ENCODE peak calls at places on chromosomes 11 and 22, in five cellular contexts. One of them, this sample, is unnamed.
A peak's percentile ranks its signal among the peaks of the same experiment; 100 is the strongest.

GRCh38 chr11:130094614-130095013 is 24.9 kb downstream of the APLP2 start:
- DNase-seq in A172: no peak
- DNase-seq in HEK293T: no peak
- DNase-seq in RPMI8226: no peak
- DNase-seq in CD14-positive monocyte: peak; percentile 62
- DNase-seq in this sample: no peak

GRCh38 chr11:117072517-117073218 is 25.6 kb downstream of the SIK3 start:
- DNase-seq in A172: peak; percentile 90
- DNase-seq in CD14-positive monocyte: no peak
- DNase-seq in RPMI8226: peak; percentile 22
- DNase-seq in HEK293T: no peak
- DNase-seq in this sample: peak; percentile 98

GRCh38 chr11:67276821-67277230 is 10.6 kb downstream of the GRK2 start:
- DNase-seq in HEK293T: no peak
- DNase-seq in A172: no peak
- DNase-seq in RPMI8226: peak; percentile 88
- DNase-seq in CD14-positive monocyte: peak; percentile 72
- DNase-seq in this sample: no peak

GRCh38 chr11:96127596-96127959 is 203.7 kb upstream of the MTMR2 start:
- DNase-seq in HEK293T: no peak
- DNase-seq in CD14-positive monocyte: no peak
- DNase-seq in RPMI8226: no peak
- DNase-seq in A172: no peak
- DNase-seq in this sample: no peak

GRCh38 chr11:69479591-69480271 is 1.7 kb upstream of the LINC01488 start:
- DNase-seq in RPMI8226: no peak
- DNase-seq in A172: no peak
- DNase-seq in CD14-positive monocyte: no peak
- DNase-seq in HEK293T: no peak
- DNase-seq in this sample: peak; percentile 75

GRCh38 chr11:34308821-34309585 is 48.8 kb downstream of the ABTB2 start:
- DNase-seq in HEK293T: no peak
- DNase-seq in CD14-positive monocyte: peak; percentile 84
- DNase-seq in A172: no peak
- DNase-seq in RPMI8226: no peak
- DNase-seq in this sample: no peak

GRCh38 chr11:70400643-70401042 is 2.3 kb downstream of the CTTN start:
- DNase-seq in RPMI8226: no peak
- DNase-seq in A172: no peak
- DNase-seq in HEK293T: no peak
- DNase-seq in CD14-positive monocyte: peak; percentile 14
- DNase-seq in this sample: no peak

GRCh38 chr11:16997624-16998023 is 16.6 kb downstream of the PLEKHA7 start:
- DNase-seq in A172: no peak
- DNase-seq in RPMI8226: no peak
- DNase-seq in HEK293T: no peak
- DNase-seq in CD14-positive monocyte: no peak
- DNase-seq in this sample: no peak

GRCh38 chr11:1102221-1102971 is 27.7 kb downstream of the MUC2 start:
- DNase-seq in A172: no peak
- DNase-seq in HEK293T: no peak
- DNase-seq in CD14-positive monocyte: peak; percentile 42
- DNase-seq in RPMI8226: no peak
- DNase-seq in this sample: no peak

GRCh38 chr11:59365621-59366020 is 6.9 kb downstream of the OR5AN1 start:
- DNase-seq in CD14-positive monocyte: no peak
- DNase-seq in RPMI8226: no peak
- DNase-seq in HEK293T: no peak
- DNase-seq in A172: no peak
- DNase-seq in this sample: no peak

GRCh38 chr22:44219101-44219870 is 38.6 kb downstream of the PARVG start:
- DNase-seq in CD14-positive monocyte: no peak
- DNase-seq in A172: no peak
- DNase-seq in RPMI8226: no peak
- DNase-seq in HEK293T: no peak
- DNase-seq in this sample: no peak

GRCh38 chr11:102518296-102519094 is 12.1 kb downstream of the MMP7 start:
- DNase-seq in A172: no peak
- DNase-seq in RPMI8226: no peak
- DNase-seq in HEK293T: no peak
- DNase-seq in CD14-positive monocyte: no peak
- DNase-seq in this sample: peak; percentile 29

GRCh38 chr11:19963697-19964340 is 196.5 kb downstream of the DBX1 start:
- DNase-seq in RPMI8226: no peak
- DNase-seq in A172: no peak
- DNase-seq in CD14-positive monocyte: no peak
- DNase-seq in HEK293T: no peak
- DNase-seq in this sample: no peak

GRCh38 chr11:117585631-117586030 is 211.4 kb downstream of the DSCAML1 start:
- DNase-seq in HEK293T: no peak
- DNase-seq in RPMI8226: no peak
- DNase-seq in CD14-positive monocyte: no peak
- DNase-seq in A172: no peak
- DNase-seq in this sample: no peak

GRCh38 chr11:118640332-118641154 is 33.1 kb downstream of the PHLDB1 start:
- DNase-seq in A172: no peak
- DNase-seq in RPMI8226: peak; percentile 62
- DNase-seq in CD14-positive monocyte: peak; percentile 36
- DNase-seq in HEK293T: no peak
- DNase-seq in this sample: peak; percentile 32

GRCh38 chr11:77865805-77866204 is 44.9 kb downstream of the AAMDC start:
- DNase-seq in A172: no peak
- DNase-seq in HEK293T: no peak
- DNase-seq in RPMI8226: no peak
- DNase-seq in CD14-positive monocyte: no peak
- DNase-seq in this sample: no peak

GRCh38 chr22:42388130-42388797 is 43.9 kb downstream of the NFAM1 start:
- DNase-seq in A172: no peak
- DNase-seq in CD14-positive monocyte: no peak
- DNase-seq in RPMI8226: peak; percentile 88
- DNase-seq in HEK293T: no peak
- DNase-seq in this sample: peak; percentile 9

GRCh38 chr22:48505891-48506290 is 1321.8 kb downstream of the BRD1 start:
- DNase-seq in A172: no peak
- DNase-seq in CD14-positive monocyte: no peak
- DNase-seq in HEK293T: no peak
- DNase-seq in RPMI8226: no peak
- DNase-seq in this sample: no peak

GRCh38 chr11:80603472-80603871 is 1162.6 kb upstream of the TENM4 start:
- DNase-seq in RPMI8226: no peak
- DNase-seq in CD14-positive monocyte: no peak
- DNase-seq in HEK293T: no peak
- DNase-seq in A172: no peak
- DNase-seq in this sample: no peak

GRCh38 chr11:116511684-116512083 is 261.1 kb downstream of the BUD13 start:
- DNase-seq in A172: no peak
- DNase-seq in RPMI8226: no peak
- DNase-seq in HEK293T: no peak
- DNase-seq in CD14-positive monocyte: no peak
- DNase-seq in this sample: no peak

GRCh38 chr22:49320714-49321476 is 506.8 kb downstream of the BRD1 start:
- DNase-seq in RPMI8226: no peak
- DNase-seq in HEK293T: no peak
- DNase-seq in A172: no peak
- DNase-seq in CD14-positive monocyte: no peak
- DNase-seq in this sample: no peak

GRCh38 chr11:62540804-62541671 is 5.6 kb downstream of the AHNAK start:
- DNase-seq in CD14-positive monocyte: peak; percentile 61
- DNase-seq in RPMI8226: peak; percentile 86
- DNase-seq in HEK293T: no peak
- DNase-seq in A172: peak; percentile 49
- DNase-seq in this sample: no peak

GRCh38 chr11:36069576-36070214 is 125.8 kb downstream of the LDLRAD3 start:
- DNase-seq in RPMI8226: peak; percentile 55
- DNase-seq in A172: no peak
- DNase-seq in HEK293T: no peak
- DNase-seq in CD14-positive monocyte: no peak
- DNase-seq in this sample: peak; percentile 28

GRCh38 chr11:125235006-125235405 is 70.5 kb downstream of the PKNOX2 start:
- DNase-seq in A172: no peak
- DNase-seq in HEK293T: no peak
- DNase-seq in CD14-positive monocyte: no peak
- DNase-seq in RPMI8226: no peak
- DNase-seq in this sample: no peak

GRCh38 chr11:121723261-121723741 is 270.5 kb upstream of the SORL1-AS1 start:
- DNase-seq in HEK293T: no peak
- DNase-seq in CD14-positive monocyte: no peak
- DNase-seq in A172: no peak
- DNase-seq in RPMI8226: no peak
- DNase-seq in this sample: no peak

GRCh38 chr22:45896961-45897538 is 79.9 kb downstream of the WNT7B start:
- DNase-seq in HEK293T: no peak
- DNase-seq in CD14-positive monocyte: no peak
- DNase-seq in A172: no peak
- DNase-seq in RPMI8226: no peak
- DNase-seq in this sample: no peak

GRCh38 chr11:17921620-17922473 is 91.0 kb downstream of the SERGEF start:
- DNase-seq in CD14-positive monocyte: no peak
- DNase-seq in A172: no peak
- DNase-seq in HEK293T: no peak
- DNase-seq in RPMI8226: peak; percentile 8
- DNase-seq in this sample: no peak

GRCh38 chr11:35364101-35364780 is 55.1 kb downstream of the SLC1A2 start:
- DNase-seq in A172: peak; percentile 92
- DNase-seq in CD14-positive monocyte: no peak
- DNase-seq in HEK293T: no peak
- DNase-seq in RPMI8226: no peak
- DNase-seq in this sample: peak; percentile 87

GRCh38 chr11:131666617-131667016 is 296.2 kb downstream of the NTM start:
- DNase-seq in RPMI8226: no peak
- DNase-seq in HEK293T: no peak
- DNase-seq in A172: no peak
- DNase-seq in CD14-positive monocyte: no peak
- DNase-seq in this sample: no peak

GRCh38 chr11:834371-835316 is 1.9 kb downstream of the CD151 start:
- DNase-seq in CD14-positive monocyte: peak; percentile 85
- DNase-seq in RPMI8226: no peak
- DNase-seq in HEK293T: no peak
- DNase-seq in A172: peak; percentile 96
- DNase-seq in this sample: peak; percentile 94

GRCh38 chr22:35971418-35972119 is 57.1 kb downstream of the RBFOX2 start:
- DNase-seq in RPMI8226: no peak
- DNase-seq in HEK293T: peak; percentile 21
- DNase-seq in CD14-positive monocyte: no peak
- DNase-seq in A172: peak; percentile 6
- DNase-seq in this sample: no peak

GRCh38 chr11:13152736-13153541 is 124.7 kb upstream of the BMAL1 start:
- DNase-seq in RPMI8226: no peak
- DNase-seq in HEK293T: no peak
- DNase-seq in CD14-positive monocyte: no peak
- DNase-seq in A172: peak; percentile 38
- DNase-seq in this sample: peak; percentile 60

GRCh38 chr22:35775339-35775738 is 57.7 kb downstream of the APOL5 start:
- DNase-seq in A172: no peak
- DNase-seq in RPMI8226: no peak
- DNase-seq in HEK293T: no peak
- DNase-seq in CD14-positive monocyte: no peak
- DNase-seq in this sample: no peak

GRCh38 chr11:12222099-12222751 is 111.8 kb downstream of the MICAL2 start:
- DNase-seq in HEK293T: no peak
- DNase-seq in CD14-positive monocyte: no peak
- DNase-seq in A172: peak; percentile 67
- DNase-seq in RPMI8226: no peak
- DNase-seq in this sample: no peak

GRCh38 chr11:117950320-117950719 is 21.1 kb upstream of the TMPRSS13 start:
- DNase-seq in HEK293T: no peak
- DNase-seq in CD14-positive monocyte: no peak
- DNase-seq in A172: no peak
- DNase-seq in RPMI8226: peak; percentile 66
- DNase-seq in this sample: peak; percentile 18

GRCh38 chr11:911031-911889 is 650 bp upstream of the CHID1 start:
- DNase-seq in CD14-positive monocyte: peak; percentile 59
- DNase-seq in RPMI8226: peak; percentile 23
- DNase-seq in A172: peak; percentile 62
- DNase-seq in HEK293T: peak; percentile 42
- DNase-seq in this sample: peak; percentile 28

GRCh38 chr11:130817608-130817944 is 98.7 kb downstream of the SNX19 start:
- DNase-seq in HEK293T: no peak
- DNase-seq in CD14-positive monocyte: no peak
- DNase-seq in A172: no peak
- DNase-seq in RPMI8226: no peak
- DNase-seq in this sample: no peak

GRCh38 chr11:57499413-57499982 is 16.0 kb downstream of the SLC43A1 start:
- DNase-seq in HEK293T: peak; percentile 98
- DNase-seq in A172: peak; percentile 79
- DNase-seq in RPMI8226: no peak
- DNase-seq in CD14-positive monocyte: peak; percentile 87
- DNase-seq in this sample: peak; percentile 92

GRCh38 chr22:30870451-30871345 is 97.9 kb downstream of the MORC2 start:
- DNase-seq in HEK293T: no peak
- DNase-seq in A172: no peak
- DNase-seq in RPMI8226: no peak
- DNase-seq in CD14-positive monocyte: no peak
- DNase-seq in this sample: no peak

GRCh38 chr22:50301581-50301991 is 5.9 kb downstream of the PLXNB2 start:
- DNase-seq in A172: no peak
- DNase-seq in HEK293T: no peak
- DNase-seq in RPMI8226: no peak
- DNase-seq in CD14-positive monocyte: no peak
- DNase-seq in this sample: no peak

This sample was measured in PC-3.